ENCODE peak calls at places on chromosomes 3 and 15, in five cellular contexts. One of them, this sample, is unnamed.
A peak's percentile ranks its signal among the peaks of the same experiment; 100 is the strongest.

GRCh38 chr15:80856809-80857377 is 77.7 kb downstream of the CEMIP start:
- DNase-seq in left ventricle myocardium inferior: peak; percentile 75
- DNase-seq in adrenal gland: no peak
- DNase-seq in psoas muscle: no peak
- DNase-seq in HCT116: peak; percentile 57
- DNase-seq in this sample: peak; percentile 81

GRCh38 chr3:37779289-37780152 is 82.2 kb upstream of the CTDSPL start:
- DNase-seq in psoas muscle: no peak
- DNase-seq in HCT116: peak; percentile 69
- DNase-seq in adrenal gland: peak; percentile 43
- DNase-seq in left ventricle myocardium inferior: no peak
- DNase-seq in this sample: no peak

GRCh38 chr3:14550651-14551611 is 10.8 kb upstream of the GRIP2 start:
- DNase-seq in psoas muscle: peak; percentile 58
- DNase-seq in adrenal gland: no peak
- DNase-seq in left ventricle myocardium inferior: no peak
- DNase-seq in HCT116: no peak
- DNase-seq in this sample: peak; percentile 66

GRCh38 chr3:63980019-63980418 is 43.3 kb downstream of the PSMD6 start:
- DNase-seq in adrenal gland: no peak
- DNase-seq in left ventricle myocardium inferior: no peak
- DNase-seq in psoas muscle: no peak
- DNase-seq in HCT116: no peak
- DNase-seq in this sample: no peak

GRCh38 chr3:94101860-94102259 is 39.0 kb downstream of the NSUN3 start:
- DNase-seq in adrenal gland: no peak
- DNase-seq in left ventricle myocardium inferior: no peak
- DNase-seq in psoas muscle: no peak
- DNase-seq in HCT116: peak; percentile 3
- DNase-seq in this sample: no peak

GRCh38 chr3:171183042-171183441 is 156.5 kb upstream of the SLC2A2 start:
- DNase-seq in psoas muscle: no peak
- DNase-seq in adrenal gland: peak; percentile 64
- DNase-seq in HCT116: no peak
- DNase-seq in left ventricle myocardium inferior: no peak
- DNase-seq in this sample: no peak

GRCh38 chr3:50562866-50563265 is 4.7 kb downstream of the C3orf18 start:
- DNase-seq in adrenal gland: no peak
- DNase-seq in left ventricle myocardium inferior: no peak
- DNase-seq in HCT116: no peak
- DNase-seq in psoas muscle: no peak
- DNase-seq in this sample: no peak

GRCh38 chr3:13110678-13111116 is 37.5 kb upstream of the IQSEC1 start:
- DNase-seq in HCT116: no peak
- DNase-seq in left ventricle myocardium inferior: peak; percentile 6
- DNase-seq in psoas muscle: no peak
- DNase-seq in adrenal gland: no peak
- DNase-seq in this sample: no peak

GRCh38 chr3:49940667-49941249 is 808 bp downstream of the RBM6 start:
- DNase-seq in left ventricle myocardium inferior: no peak
- DNase-seq in HCT116: no peak
- DNase-seq in psoas muscle: no peak
- DNase-seq in adrenal gland: no peak
- DNase-seq in this sample: no peak

GRCh38 chr15:40766906-40767837 is 2.6 kb upstream of the C15orf62 start:
- DNase-seq in left ventricle myocardium inferior: no peak
- DNase-seq in adrenal gland: peak; percentile 82
- DNase-seq in HCT116: no peak
- DNase-seq in psoas muscle: no peak
- DNase-seq in this sample: no peak

GRCh38 chr15:75182187-75183131 is 19.2 kb upstream of the C15orf39 start:
- DNase-seq in left ventricle myocardium inferior: no peak
- DNase-seq in adrenal gland: no peak
- DNase-seq in HCT116: no peak
- DNase-seq in psoas muscle: no peak
- DNase-seq in this sample: no peak

GRCh38 chr3:137962251-137962650 is 47.7 kb upstream of the CLDN18 start:
- DNase-seq in psoas muscle: no peak
- DNase-seq in adrenal gland: no peak
- DNase-seq in left ventricle myocardium inferior: no peak
- DNase-seq in HCT116: no peak
- DNase-seq in this sample: no peak

GRCh38 chr15:72198410-72199270 is 1.1 kb upstream of the GRAMD2A start:
- DNase-seq in HCT116: no peak
- DNase-seq in left ventricle myocardium inferior: no peak
- DNase-seq in adrenal gland: no peak
- DNase-seq in psoas muscle: no peak
- DNase-seq in this sample: no peak

GRCh38 chr3:174547801-174548200 is 311.3 kb upstream of the NAALADL2 start:
- DNase-seq in left ventricle myocardium inferior: no peak
- DNase-seq in psoas muscle: no peak
- DNase-seq in adrenal gland: no peak
- DNase-seq in HCT116: no peak
- DNase-seq in this sample: no peak

GRCh38 chr15:73052679-73053397 is 575 bp downstream of the NEO1 start:
- DNase-seq in HCT116: peak; percentile 23
- DNase-seq in adrenal gland: peak; percentile 37
- DNase-seq in left ventricle myocardium inferior: peak; percentile 29
- DNase-seq in psoas muscle: peak; percentile 70
- DNase-seq in this sample: peak; percentile 59

GRCh38 chr3:12737853-12738252 is 21.2 kb downstream of the TMEM40 start:
- DNase-seq in left ventricle myocardium inferior: no peak
- DNase-seq in adrenal gland: no peak
- DNase-seq in psoas muscle: no peak
- DNase-seq in HCT116: no peak
- DNase-seq in this sample: no peak

GRCh38 chr3:133463441-133463860 is 63.6 kb downstream of the BFSP2 start:
- DNase-seq in psoas muscle: no peak
- DNase-seq in adrenal gland: no peak
- DNase-seq in left ventricle myocardium inferior: no peak
- DNase-seq in HCT116: no peak
- DNase-seq in this sample: no peak
- H3K4me1 ChIP-seq in psoas muscle: peaks cover 36% of the 10 kb centered on the region
- H3K4me1 ChIP-seq in adrenal gland: no peaks in the 10 kb centered on the region
- H3K4me1 ChIP-seq in left ventricle myocardium inferior: peaks cover 23% of the 10 kb centered on the region
- H3K4me1 ChIP-seq in HCT116: no peaks in the 10 kb centered on the region
- H3K4me1 ChIP-seq in this sample: no peaks in the 10 kb centered on the region

DNA sequence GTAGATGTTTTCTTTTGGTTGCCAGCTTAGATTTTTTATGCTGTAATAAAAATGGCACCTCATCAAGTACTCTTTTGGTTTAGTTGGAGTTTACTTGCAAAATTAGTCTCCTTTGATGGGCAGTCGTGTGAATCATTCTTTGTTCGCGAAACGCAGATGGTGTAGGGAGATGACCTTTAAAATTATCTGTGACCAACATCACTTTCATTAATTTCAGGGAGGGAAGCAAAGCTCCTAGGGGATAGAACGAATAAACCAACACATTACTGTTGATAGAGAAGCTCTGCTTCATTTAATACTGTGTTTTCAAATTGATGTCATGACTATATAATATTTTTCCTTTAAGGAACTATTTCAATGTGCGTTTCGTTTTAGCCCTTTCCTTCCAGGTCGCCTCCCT is 67.4 kb downstream of the USP13 start:
- DNase-seq in adrenal gland: peak; percentile 28
- DNase-seq in left ventricle myocardium inferior: no peak
- DNase-seq in HCT116: no peak
- DNase-seq in psoas muscle: no peak
- DNase-seq in this sample: no peak
- H3K27ac ChIP-seq in adrenal gland: no peak overlapping the region
- H3K27ac ChIP-seq in left ventricle myocardium inferior: no peak overlapping the region
- H3K27ac ChIP-seq in HCT116: no peak overlapping the region
- H3K27ac ChIP-seq in psoas muscle: peak overlapping the region; percentile 92
- H3K27ac ChIP-seq in this sample: no peak overlapping the region

GRCh38 chr3:36750737-36751136 is 13.6 kb downstream of the DCLK3 start:
- DNase-seq in left ventricle myocardium inferior: no peak
- DNase-seq in psoas muscle: no peak
- DNase-seq in HCT116: no peak
- DNase-seq in adrenal gland: no peak
- DNase-seq in this sample: no peak
- H3K27me3 ChIP-seq in left ventricle myocardium inferior: peaks cover 3% of the 10 kb centered on the region
- H3K27me3 ChIP-seq in psoas muscle: no peaks in the 10 kb centered on the region
- H3K27me3 ChIP-seq in HCT116: peaks cover 51% of the 10 kb centered on the region
- H3K27me3 ChIP-seq in adrenal gland: no peaks in the 10 kb centered on the region
- H3K27me3 ChIP-seq in this sample: no peaks in the 10 kb centered on the region

GRCh38 chr3:129116482-129116946 is 5.1 kb downstream of the RAB43 start:
- DNase-seq in left ventricle myocardium inferior: no peak
- DNase-seq in adrenal gland: no peak
- DNase-seq in HCT116: no peak
- DNase-seq in psoas muscle: no peak
- DNase-seq in this sample: no peak
- H3K4me1 ChIP-seq in left ventricle myocardium inferior: peaks cover 47% of the 10 kb centered on the region
- H3K4me1 ChIP-seq in adrenal gland: peaks cover 32% of the 10 kb centered on the region
- H3K4me1 ChIP-seq in HCT116: peaks cover 15% of the 10 kb centered on the region
- H3K4me1 ChIP-seq in psoas muscle: peaks cover 10% of the 10 kb centered on the region
- H3K4me1 ChIP-seq in this sample: no peaks in the 10 kb centered on the region

GRCh38 chr15:45378149-45378912 is at the start of gene GATM:
- DNase-seq in psoas muscle: peak; percentile 91
- DNase-seq in adrenal gland: peak; percentile 85
- DNase-seq in left ventricle myocardium inferior: peak; percentile 85
- DNase-seq in HCT116: no peak
- DNase-seq in this sample: peak; percentile 88

GRCh38 chr15:45376300-45376928 is 1.9 kb downstream of the GATM start:
- DNase-seq in HCT116: no peak
- DNase-seq in left ventricle myocardium inferior: no peak
- DNase-seq in psoas muscle: no peak
- DNase-seq in adrenal gland: no peak
- DNase-seq in this sample: no peak

GRCh38 chr15:45376967-45377629 is 1.2 kb downstream of the GATM start:
- DNase-seq in HCT116: no peak
- DNase-seq in psoas muscle: no peak
- DNase-seq in adrenal gland: no peak
- DNase-seq in left ventricle myocardium inferior: no peak
- DNase-seq in this sample: no peak

GRCh38 chr15:45378913-45379262 is 544 bp upstream of the GATM start:
- DNase-seq in psoas muscle: no peak
- DNase-seq in adrenal gland: no peak
- DNase-seq in left ventricle myocardium inferior: no peak
- DNase-seq in HCT116: no peak
- DNase-seq in this sample: no peak

DNA sequence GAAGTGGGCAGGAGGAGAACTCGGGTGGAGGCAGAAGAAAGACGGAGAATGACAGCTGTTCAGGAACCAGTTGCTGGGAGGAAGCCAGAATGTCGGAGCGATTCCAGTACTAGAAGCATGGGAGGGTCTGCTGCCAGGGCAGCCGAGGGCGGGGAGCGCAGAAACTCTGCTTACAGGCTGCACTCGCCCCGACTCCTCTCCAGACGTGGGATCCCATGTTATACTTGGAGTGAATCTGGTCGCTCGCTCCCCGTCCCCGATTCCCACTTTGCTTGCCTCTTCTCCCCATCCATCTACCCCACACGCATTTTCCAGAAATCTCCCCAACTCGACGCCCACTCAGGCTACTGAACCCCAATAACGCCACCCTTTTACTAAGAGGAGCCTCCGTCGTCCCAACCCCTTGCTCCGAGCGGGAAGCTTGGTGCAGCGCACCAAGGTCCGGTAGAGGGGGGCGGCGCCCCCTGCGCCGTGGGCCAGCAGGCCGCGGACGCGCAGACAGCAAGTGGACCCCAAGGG is 655 bp downstream of the GATM start:
- DNase-seq in adrenal gland: peak; percentile 28
- DNase-seq in left ventricle myocardium inferior: peak; percentile 54
- DNase-seq in HCT116: no peak
- DNase-seq in psoas muscle: peak; percentile 73
- DNase-seq in this sample: peak; percentile 58
- H3K27ac ChIP-seq in adrenal gland: no peak overlapping the region
- H3K27ac ChIP-seq in left ventricle myocardium inferior: peak overlapping the region; percentile 88
- H3K27ac ChIP-seq in HCT116: no peak overlapping the region
- H3K27ac ChIP-seq in psoas muscle: peak overlapping the region; percentile 87
- H3K27ac ChIP-seq in this sample: no peak overlapping the region

GRCh38 chr15:89447676-89448075 is 48.7 kb downstream of the RHCG start:
- DNase-seq in HCT116: no peak
- DNase-seq in psoas muscle: no peak
- DNase-seq in left ventricle myocardium inferior: no peak
- DNase-seq in adrenal gland: no peak
- DNase-seq in this sample: no peak

GRCh38 chr15:89448825-89449224 is 47.6 kb downstream of the RHCG start:
- DNase-seq in adrenal gland: no peak
- DNase-seq in left ventricle myocardium inferior: no peak
- DNase-seq in HCT116: no peak
- DNase-seq in psoas muscle: no peak
- DNase-seq in this sample: no peak

GRCh38 chr15:89452330-89452836 is 44.0 kb downstream of the RHCG start:
- DNase-seq in adrenal gland: no peak
- DNase-seq in left ventricle myocardium inferior: no peak
- DNase-seq in psoas muscle: no peak
- DNase-seq in HCT116: no peak
- DNase-seq in this sample: no peak

GRCh38 chr15:89451846-89452245 is 44.5 kb downstream of the RHCG start:
- DNase-seq in left ventricle myocardium inferior: no peak
- DNase-seq in HCT116: no peak
- DNase-seq in adrenal gland: no peak
- DNase-seq in psoas muscle: no peak
- DNase-seq in this sample: no peak

GRCh38 chr15:89450076-89451006 is 46.0 kb downstream of the RHCG start:
- DNase-seq in left ventricle myocardium inferior: no peak
- DNase-seq in psoas muscle: no peak
- DNase-seq in adrenal gland: no peak
- DNase-seq in HCT116: no peak
- DNase-seq in this sample: no peak
- H3K27me3 ChIP-seq in left ventricle myocardium inferior: peaks cover 95% of the 10 kb centered on the region
- H3K27me3 ChIP-seq in psoas muscle: no peaks in the 10 kb centered on the region
- H3K27me3 ChIP-seq in adrenal gland: peaks cover 19% of the 10 kb centered on the region
- H3K27me3 ChIP-seq in HCT116: no peaks in the 10 kb centered on the region
- H3K27me3 ChIP-seq in this sample: no peaks in the 10 kb centered on the region

GRCh38 chr3:128166971-128167453 is 13.7 kb downstream of the EEFSEC start:
- DNase-seq in adrenal gland: no peak
- DNase-seq in left ventricle myocardium inferior: no peak
- DNase-seq in psoas muscle: no peak
- DNase-seq in HCT116: no peak
- DNase-seq in this sample: no peak
- H3K4me1 ChIP-seq in adrenal gland: no peaks in the 10 kb centered on the region
- H3K4me1 ChIP-seq in left ventricle myocardium inferior: peaks cover 43% of the 10 kb centered on the region
- H3K4me1 ChIP-seq in psoas muscle: peaks cover 12% of the 10 kb centered on the region
- H3K4me1 ChIP-seq in HCT116: peaks cover 7% of the 10 kb centered on the region
- H3K4me1 ChIP-seq in this sample: no peaks in the 10 kb centered on the region

This sample was measured in aorta.